ENCODE peak calls at places on chromosomes 13 and 19, in four cellular contexts. One of them, this sample, is unnamed.

GRCh38 chr13:63024458-63024857 is 1608.8 kb upstream of the PCDH20 start:
- DNase-seq in NCI-H2107: no peak
- DNase-seq in stimulated activated naive CD8-positive, alpha-beta T cell treated with anti-CD3 and anti-CD28 coated beads, Interleukin-15, Interleukin-2, amounts not matched to agents 100 U/mL and 50 U/mL, for 24 hours: no peak
- DNase-seq in T-helper 2 cell: no peak
- DNase-seq in this sample: no peak

GRCh38 chr19:2129892-2130770 is 21.2 kb downstream of the AP3D1 start:
- DNase-seq in T-helper 2 cell: no peak
- DNase-seq in stimulated activated naive CD8-positive, alpha-beta T cell treated with anti-CD3 and anti-CD28 coated beads, Interleukin-15, Interleukin-2, amounts not matched to agents 100 U/mL and 50 U/mL, for 24 hours: no peak
- DNase-seq in NCI-H2107: no peak
- DNase-seq in this sample: no peak

GRCh38 chr19:55390461-55390880 is 4.7 kb downstream of the RPL28 start:
- DNase-seq in T-helper 2 cell: no peak
- DNase-seq in stimulated activated naive CD8-positive, alpha-beta T cell treated with anti-CD3 and anti-CD28 coated beads, Interleukin-15, Interleukin-2, amounts not matched to agents 100 U/mL and 50 U/mL, for 24 hours: no peak
- DNase-seq in NCI-H2107: no peak
- DNase-seq in this sample: no peak

GRCh38 chr19:46351241-46352041 is 4.6 kb downstream of the PPP5C start:
- DNase-seq in T-helper 2 cell: peak; percentile 74
- DNase-seq in NCI-H2107: no peak
- DNase-seq in stimulated activated naive CD8-positive, alpha-beta T cell treated with anti-CD3 and anti-CD28 coated beads, Interleukin-15, Interleukin-2, amounts not matched to agents 100 U/mL and 50 U/mL, for 24 hours: peak; percentile 20
- DNase-seq in this sample: no peak

GRCh38 chr13:113855012-113855921 is 8.6 kb downstream of the GAS6 start:
- DNase-seq in T-helper 2 cell: no peak
- DNase-seq in NCI-H2107: no peak
- DNase-seq in stimulated activated naive CD8-positive, alpha-beta T cell treated with anti-CD3 and anti-CD28 coated beads, Interleukin-15, Interleukin-2, amounts not matched to agents 100 U/mL and 50 U/mL, for 24 hours: no peak
- DNase-seq in this sample: no peak

GRCh38 chr13:112722433-112723250 is 32.8 kb downstream of the ATP11A start:
- DNase-seq in NCI-H2107: no peak
- DNase-seq in T-helper 2 cell: peak; percentile 5
- DNase-seq in stimulated activated naive CD8-positive, alpha-beta T cell treated with anti-CD3 and anti-CD28 coated beads, Interleukin-15, Interleukin-2, amounts not matched to agents 100 U/mL and 50 U/mL, for 24 hours: no peak
- DNase-seq in this sample: no peak

GRCh38 chr13:110136660-110137585 is 170.0 kb downstream of the COL4A1 start:
- DNase-seq in stimulated activated naive CD8-positive, alpha-beta T cell treated with anti-CD3 and anti-CD28 coated beads, Interleukin-15, Interleukin-2, amounts not matched to agents 100 U/mL and 50 U/mL, for 24 hours: no peak
- DNase-seq in T-helper 2 cell: no peak
- DNase-seq in NCI-H2107: no peak
- DNase-seq in this sample: no peak

GRCh38 chr19:16496613-16496983 is 404 bp downstream of the C19orf44 start:
- DNase-seq in T-helper 2 cell: no peak
- DNase-seq in stimulated activated naive CD8-positive, alpha-beta T cell treated with anti-CD3 and anti-CD28 coated beads, Interleukin-15, Interleukin-2, amounts not matched to agents 100 U/mL and 50 U/mL, for 24 hours: peak; percentile 8
- DNase-seq in NCI-H2107: no peak
- DNase-seq in this sample: no peak

GRCh38 chr19:2034729-2035589 is 16.1 kb downstream of the MKNK2 start:
- DNase-seq in T-helper 2 cell: peak; percentile 52
- DNase-seq in stimulated activated naive CD8-positive, alpha-beta T cell treated with anti-CD3 and anti-CD28 coated beads, Interleukin-15, Interleukin-2, amounts not matched to agents 100 U/mL and 50 U/mL, for 24 hours: peak; percentile 76
- DNase-seq in NCI-H2107: no peak
- DNase-seq in this sample: no peak

GRCh38 chr19:33505823-33506222 is 15.8 kb downstream of the PEPD start:
- DNase-seq in stimulated activated naive CD8-positive, alpha-beta T cell treated with anti-CD3 and anti-CD28 coated beads, Interleukin-15, Interleukin-2, amounts not matched to agents 100 U/mL and 50 U/mL, for 24 hours: no peak
- DNase-seq in T-helper 2 cell: no peak
- DNase-seq in NCI-H2107: no peak
- DNase-seq in this sample: no peak

GRCh38 chr13:54175470-54175869 is 1146.9 kb downstream of the OLFM4 start:
- DNase-seq in stimulated activated naive CD8-positive, alpha-beta T cell treated with anti-CD3 and anti-CD28 coated beads, Interleukin-15, Interleukin-2, amounts not matched to agents 100 U/mL and 50 U/mL, for 24 hours: no peak
- DNase-seq in NCI-H2107: no peak
- DNase-seq in T-helper 2 cell: no peak
- DNase-seq in this sample: no peak